ENCODE peak calls at places on chromosomes 2 and 18, in six cellular contexts. One of them, this sample, is unnamed.

GRCh38 chr2:28269019-28269784 is 123.5 kb upstream of the FOSL2 start:
- DNase-seq in psoas muscle: no peak
- DNase-seq in aorta: no peak
- DNase-seq in adipocyte: no peak
- DNase-seq in colonic mucosa: peak; percentile 79
- DNase-seq in Caco-2: peak; percentile 95
- DNase-seq in this sample: no peak

GRCh38 chr2:135167273-135167672 is 115.2 kb downstream of the RAB3GAP1 start:
- DNase-seq in aorta: no peak
- DNase-seq in adipocyte: no peak
- DNase-seq in psoas muscle: no peak
- DNase-seq in Caco-2: no peak
- DNase-seq in colonic mucosa: no peak
- DNase-seq in this sample: no peak

GRCh38 chr18:49754866-49755265 is 58.5 kb downstream of the ACAA2 start:
- DNase-seq in aorta: no peak
- DNase-seq in Caco-2: no peak
- DNase-seq in psoas muscle: no peak
- DNase-seq in adipocyte: no peak
- DNase-seq in colonic mucosa: no peak
- DNase-seq in this sample: no peak

GRCh38 chr2:23593396-23594078 is 208.6 kb downstream of the KLHL29 start:
- DNase-seq in Caco-2: no peak
- DNase-seq in psoas muscle: no peak
- DNase-seq in aorta: peak; percentile 60
- DNase-seq in colonic mucosa: no peak
- DNase-seq in adipocyte: peak; percentile 17
- DNase-seq in this sample: no peak

GRCh38 chr18:24198461-24198860 is 59.6 kb downstream of the CABYR start:
- DNase-seq in adipocyte: no peak
- DNase-seq in psoas muscle: peak; percentile 73
- DNase-seq in Caco-2: no peak
- DNase-seq in aorta: no peak
- DNase-seq in colonic mucosa: no peak
- DNase-seq in this sample: no peak

GRCh38 chr18:79385326-79385725 is 10.4 kb upstream of the NFATC1 start:
- DNase-seq in psoas muscle: no peak
- DNase-seq in colonic mucosa: no peak
- DNase-seq in aorta: no peak
- DNase-seq in Caco-2: no peak
- DNase-seq in adipocyte: no peak
- DNase-seq in this sample: no peak

GRCh38 chr2:71724793-71725192 is 271.4 kb downstream of the DYSF start:
- DNase-seq in aorta: no peak
- DNase-seq in Caco-2: no peak
- DNase-seq in psoas muscle: no peak
- DNase-seq in adipocyte: no peak
- DNase-seq in colonic mucosa: no peak
- DNase-seq in this sample: no peak

GRCh38 chr18:3903341-3903740 is 453.4 kb downstream of the TGIF1 start:
- DNase-seq in aorta: no peak
- DNase-seq in adipocyte: peak; percentile 49
- DNase-seq in psoas muscle: no peak
- DNase-seq in colonic mucosa: no peak
- DNase-seq in Caco-2: no peak
- DNase-seq in this sample: no peak

GRCh38 chr18:13136689-13137040 is 81.9 kb upstream of the LDLRAD4 start:
- DNase-seq in Caco-2: no peak
- DNase-seq in psoas muscle: peak; percentile 51
- DNase-seq in colonic mucosa: no peak
- DNase-seq in adipocyte: peak; percentile 36
- DNase-seq in aorta: peak; percentile 84
- DNase-seq in this sample: no peak

GRCh38 chr2:237895544-237896506 is 36.4 kb downstream of the RAMP1 start:
- DNase-seq in adipocyte: peak; percentile 38
- DNase-seq in psoas muscle: peak; percentile 76
- DNase-seq in colonic mucosa: no peak
- DNase-seq in Caco-2: no peak
- DNase-seq in aorta: peak; percentile 89
- DNase-seq in this sample: no peak

GRCh38 chr18:5309888-5310470 is 14.5 kb upstream of the ZBTB14 start:
- DNase-seq in adipocyte: no peak
- DNase-seq in colonic mucosa: no peak
- DNase-seq in aorta: no peak
- DNase-seq in Caco-2: no peak
- DNase-seq in psoas muscle: no peak
- DNase-seq in this sample: no peak

GRCh38 chr2:33380001-33380609 is 96.3 kb upstream of the RASGRP3 start:
- DNase-seq in aorta: no peak
- DNase-seq in Caco-2: no peak
- DNase-seq in psoas muscle: no peak
- DNase-seq in adipocyte: no peak
- DNase-seq in colonic mucosa: no peak
- DNase-seq in this sample: no peak

GRCh38 chr2:149363953-149364352 is 33.6 kb downstream of the LYPD6 start:
- DNase-seq in adipocyte: peak; percentile 58
- DNase-seq in psoas muscle: no peak
- DNase-seq in Caco-2: no peak
- DNase-seq in colonic mucosa: no peak
- DNase-seq in aorta: no peak
- DNase-seq in this sample: no peak

GRCh38 chr18:6997802-6998201 is 119.8 kb downstream of the LAMA1 start:
- DNase-seq in aorta: no peak
- DNase-seq in adipocyte: no peak
- DNase-seq in colonic mucosa: no peak
- DNase-seq in Caco-2: no peak
- DNase-seq in psoas muscle: no peak
- DNase-seq in this sample: no peak

GRCh38 chr2:216350214-216350789 is 22.0 kb downstream of the MARCHF4 start:
- DNase-seq in aorta: no peak
- DNase-seq in psoas muscle: no peak
- DNase-seq in colonic mucosa: no peak
- DNase-seq in adipocyte: no peak
- DNase-seq in Caco-2: no peak
- DNase-seq in this sample: no peak

GRCh38 chr2:195848119-195848899 is 191.3 kb downstream of the SLC39A10 start:
- DNase-seq in adipocyte: no peak
- DNase-seq in colonic mucosa: no peak
- DNase-seq in psoas muscle: no peak
- DNase-seq in aorta: no peak
- DNase-seq in Caco-2: no peak
- DNase-seq in this sample: no peak

GRCh38 chr2:114010001-114010400 is 120.1 kb downstream of the ACTR3 start:
- DNase-seq in Caco-2: no peak
- DNase-seq in colonic mucosa: no peak
- DNase-seq in adipocyte: no peak
- DNase-seq in psoas muscle: no peak
- DNase-seq in aorta: no peak
- DNase-seq in this sample: no peak

GRCh38 chr2:125959047-125959446 is 696.9 kb upstream of the GYPC start:
- DNase-seq in colonic mucosa: no peak
- DNase-seq in aorta: no peak
- DNase-seq in psoas muscle: no peak
- DNase-seq in adipocyte: no peak
- DNase-seq in Caco-2: no peak
- DNase-seq in this sample: no peak

GRCh38 chr18:75033516-75033915 is 175.4 kb downstream of the PTGR3 start:
- DNase-seq in psoas muscle: no peak
- DNase-seq in colonic mucosa: no peak
- DNase-seq in aorta: no peak
- DNase-seq in Caco-2: no peak
- DNase-seq in adipocyte: no peak
- DNase-seq in this sample: no peak

GRCh38 chr2:42567389-42567788 is 1.0 kb upstream of the MTA3 start:
- DNase-seq in psoas muscle: no peak
- DNase-seq in Caco-2: no peak
- DNase-seq in aorta: no peak
- DNase-seq in colonic mucosa: no peak
- DNase-seq in adipocyte: peak; percentile 56
- DNase-seq in this sample: no peak

GRCh38 chr2:64787698-64788097 is 134.0 kb upstream of the SERTAD2 start:
- DNase-seq in adipocyte: no peak
- DNase-seq in psoas muscle: no peak
- DNase-seq in aorta: no peak
- DNase-seq in Caco-2: no peak
- DNase-seq in colonic mucosa: no peak
- DNase-seq in this sample: no peak

GRCh38 chr2:162327134-162327769 is 8.8 kb upstream of the IFIH1 start:
- DNase-seq in psoas muscle: no peak
- DNase-seq in Caco-2: no peak
- DNase-seq in aorta: no peak
- DNase-seq in colonic mucosa: no peak
- DNase-seq in adipocyte: peak; percentile 37
- DNase-seq in this sample: no peak

GRCh38 chr18:6729247-6730091 is at the start of gene ARHGAP28:
- DNase-seq in Caco-2: peak; percentile 96
- DNase-seq in psoas muscle: peak; percentile 81
- DNase-seq in aorta: peak; percentile 86
- DNase-seq in adipocyte: peak; percentile 89
- DNase-seq in colonic mucosa: peak; percentile 76
- DNase-seq in this sample: peak; percentile 82

GRCh38 chr2:46311651-46312223 is 14.5 kb downstream of the EPAS1 start:
- DNase-seq in psoas muscle: no peak
- DNase-seq in aorta: no peak
- DNase-seq in adipocyte: no peak
- DNase-seq in Caco-2: no peak
- DNase-seq in colonic mucosa: no peak
- DNase-seq in this sample: no peak

GRCh38 chr2:30731706-30732105 is 75.5 kb downstream of the CAPN13 start:
- DNase-seq in Caco-2: no peak
- DNase-seq in adipocyte: no peak
- DNase-seq in aorta: no peak
- DNase-seq in psoas muscle: no peak
- DNase-seq in colonic mucosa: no peak
- DNase-seq in this sample: no peak

GRCh38 chr2:30736461-30737325 is 70.6 kb downstream of the CAPN13 start:
- DNase-seq in Caco-2: no peak
- DNase-seq in psoas muscle: no peak
- DNase-seq in aorta: no peak
- DNase-seq in colonic mucosa: no peak
- DNase-seq in adipocyte: no peak
- DNase-seq in this sample: no peak

GRCh38 chr2:30732876-30733275 is 74.4 kb downstream of the CAPN13 start:
- DNase-seq in psoas muscle: no peak
- DNase-seq in adipocyte: no peak
- DNase-seq in colonic mucosa: no peak
- DNase-seq in aorta: no peak
- DNase-seq in Caco-2: no peak
- DNase-seq in this sample: no peak

GRCh38 chr2:30732376-30732775 is 74.9 kb downstream of the CAPN13 start:
- DNase-seq in aorta: no peak
- DNase-seq in psoas muscle: no peak
- DNase-seq in adipocyte: no peak
- DNase-seq in Caco-2: no peak
- DNase-seq in colonic mucosa: no peak
- DNase-seq in this sample: no peak

DNA sequence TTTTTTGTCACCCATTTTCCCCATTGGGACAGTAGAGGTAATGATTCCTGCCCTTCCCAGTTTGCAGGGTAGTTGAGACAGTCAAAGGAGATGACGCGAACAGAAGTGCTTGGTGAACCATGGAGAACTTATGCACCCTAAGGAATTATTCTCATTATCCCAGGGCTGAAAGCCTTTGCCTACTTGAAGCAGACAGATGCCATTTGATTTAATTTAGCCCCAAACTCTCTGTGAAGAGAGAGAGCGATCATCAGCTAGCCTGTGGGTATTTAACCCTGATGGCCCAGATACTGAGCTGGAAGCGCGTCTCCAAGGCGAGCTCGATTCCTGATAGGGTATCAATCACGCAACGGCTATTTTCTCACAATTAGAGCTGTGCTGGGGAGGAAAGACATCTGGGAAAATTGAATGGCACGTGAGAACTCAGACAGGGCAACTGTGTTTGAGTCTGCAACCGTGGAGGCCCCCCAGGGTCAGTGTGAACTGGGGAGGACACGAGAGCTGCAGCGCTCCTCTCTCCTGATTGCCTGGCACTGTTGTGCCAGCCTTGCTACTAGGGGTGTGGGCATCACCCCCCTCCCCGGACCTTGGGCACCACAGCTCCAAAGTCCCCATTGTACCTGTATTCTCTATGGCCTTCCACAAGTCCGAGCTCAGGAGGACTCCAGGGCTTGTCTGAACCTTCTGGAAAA is 73.3 kb downstream of the CAPN13 start:
- DNase-seq in adipocyte: no peak
- DNase-seq in Caco-2: no peak
- DNase-seq in colonic mucosa: no peak
- DNase-seq in psoas muscle: no peak
- DNase-seq in aorta: no peak
- DNase-seq in this sample: no peak
- H3K27me3 ChIP-seq in adipocyte: peaks cover 58% of the 10 kb centered on the region
- H3K27me3 ChIP-seq in Caco-2: no peaks in the 10 kb centered on the region
- H3K27me3 ChIP-seq in colonic mucosa: no peaks in the 10 kb centered on the region
- H3K27me3 ChIP-seq in psoas muscle: peaks cover 1% of the 10 kb centered on the region
- H3K27me3 ChIP-seq in aorta: no peaks in the 10 kb centered on the region
- H3K27me3 ChIP-seq in this sample: no peaks in the 10 kb centered on the region

GRCh38 chr2:215324811-215325210 is 13.0 kb downstream of the ATIC start:
- DNase-seq in Caco-2: no peak
- DNase-seq in aorta: no peak
- DNase-seq in psoas muscle: no peak
- DNase-seq in colonic mucosa: no peak
- DNase-seq in adipocyte: no peak
- DNase-seq in this sample: no peak
- H3K27me3 ChIP-seq in Caco-2: no peaks in the 10 kb centered on the region
- H3K27me3 ChIP-seq in aorta: no peaks in the 10 kb centered on the region
- H3K27me3 ChIP-seq in psoas muscle: no peaks in the 10 kb centered on the region
- H3K27me3 ChIP-seq in colonic mucosa: no peaks in the 10 kb centered on the region
- H3K27me3 ChIP-seq in adipocyte: no peaks in the 10 kb centered on the region
- H3K27me3 ChIP-seq in this sample: no peaks in the 10 kb centered on the region

GRCh38 chr2:118850171-118850900 is 2.9 kb upstream of the EN1 start:
- DNase-seq in adipocyte: no peak
- DNase-seq in psoas muscle: no peak
- DNase-seq in colonic mucosa: no peak
- DNase-seq in aorta: no peak
- DNase-seq in Caco-2: peak; percentile 17
- DNase-seq in this sample: no peak

GRCh38 chr2:118852605-118853128 is 5.2 kb upstream of the EN1 start:
- DNase-seq in colonic mucosa: no peak
- DNase-seq in Caco-2: peak; percentile 16
- DNase-seq in psoas muscle: no peak
- DNase-seq in adipocyte: no peak
- DNase-seq in aorta: no peak
- DNase-seq in this sample: no peak

GRCh38 chr2:118850901-118851268 is 3.4 kb upstream of the EN1 start:
- DNase-seq in Caco-2: no peak
- DNase-seq in adipocyte: no peak
- DNase-seq in aorta: no peak
- DNase-seq in psoas muscle: no peak
- DNase-seq in colonic mucosa: no peak
- DNase-seq in this sample: no peak

GRCh38 chr2:118853129-118853640 is 5.7 kb upstream of the EN1 start:
- DNase-seq in colonic mucosa: no peak
- DNase-seq in adipocyte: no peak
- DNase-seq in Caco-2: no peak
- DNase-seq in aorta: no peak
- DNase-seq in psoas muscle: no peak
- DNase-seq in this sample: no peak

GRCh38 chr2:118851650-118852049 is 4.2 kb upstream of the EN1 start:
- DNase-seq in colonic mucosa: no peak
- DNase-seq in aorta: no peak
- DNase-seq in adipocyte: no peak
- DNase-seq in Caco-2: no peak
- DNase-seq in psoas muscle: no peak
- DNase-seq in this sample: no peak
- H3K27me3 ChIP-seq in colonic mucosa: peaks cover 96% of the 10 kb centered on the region
- H3K27me3 ChIP-seq in aorta: no peaks in the 10 kb centered on the region
- H3K27me3 ChIP-seq in adipocyte: peaks cover 8% of the 10 kb centered on the region
- H3K27me3 ChIP-seq in Caco-2: no peaks in the 10 kb centered on the region
- H3K27me3 ChIP-seq in psoas muscle: peaks cover 24% of the 10 kb centered on the region
- H3K27me3 ChIP-seq in this sample: peaks cover 96% of the 10 kb centered on the region

GRCh38 chr2:509888-510287 is 167.3 kb downstream of the TMEM18 start:
- DNase-seq in Caco-2: no peak
- DNase-seq in aorta: no peak
- DNase-seq in adipocyte: no peak
- DNase-seq in colonic mucosa: no peak
- DNase-seq in psoas muscle: no peak
- DNase-seq in this sample: no peak
- H3K27me3 ChIP-seq in Caco-2: no peaks in the 10 kb centered on the region
- H3K27me3 ChIP-seq in aorta: no peaks in the 10 kb centered on the region
- H3K27me3 ChIP-seq in adipocyte: peaks cover 3% of the 10 kb centered on the region
- H3K27me3 ChIP-seq in colonic mucosa: no peaks in the 10 kb centered on the region
- H3K27me3 ChIP-seq in psoas muscle: peaks cover 2% of the 10 kb centered on the region
- H3K27me3 ChIP-seq in this sample: no peaks in the 10 kb centered on the region